ENCODE peak calls at places on chromosomes 7 and 10, in six cellular contexts. Y is naive thymus-derived CD4-positive, alpha-beta T cell; C is esophagus squamous epithelium; R is dorsolateral prefrontal cortex; P is HCT116; J is tibial nerve. U is an unnamed sample.

GRCh38 chr7:22480523-22481075 is 19.4 kb downstream of the STEAP1B start:
- DNase-seq in Y (no peak), C (no peak), R (no peak), P (no peak), J (no peak), U (no peak)

GRCh38 chr7:121032645-121033460 is 44.3 kb downstream of the CPED1 start:
- DNase-seq in Y (no peak), C (no peak), R (no peak), P (no peak), J (no peak), U (peak; percentile 47)

GRCh38 chr7:23299770-23300300 is 696 bp downstream of the MALSU1 start:
- DNase-seq in Y (no peak), C (no peak), R (no peak), P (no peak), J (no peak), U (no peak)

GRCh38 chr10:66586073-66586472 is 339.8 kb upstream of the LRRTM3 start:
- DNase-seq in Y (no peak), C (no peak), R (no peak), P (no peak), J (no peak), U (no peak)

GRCh38 chr10:68125770-68126169 is 16.5 kb downstream of the MYPN start:
- DNase-seq in Y (no peak), C (no peak), R (no peak), P (no peak), J (no peak), U (no peak)

GRCh38 chr10:13392701-13393100 is 44.6 kb upstream of the SEPHS1 start:
- DNase-seq in Y (no peak), C (no peak), R (no peak), P (no peak), J (no peak), U (no peak)

GRCh38 chr7:86643478-86644281 is at the start of gene GRM3:
- DNase-seq in Y (no peak), C (no peak), R (peak; percentile 91), P (no peak), J (no peak), U (no peak)

GRCh38 chr10:76408646-76409045 is 977.2 kb downstream of the LRMDA start:
- DNase-seq in Y (no peak), C (no peak), R (no peak), P (no peak), J (no peak), U (no peak)

GRCh38 chr7:157397751-157398691 is 61.2 kb downstream of the DNAJB6 start:
- DNase-seq in Y (no peak), C (no peak), R (no peak), P (no peak), J (no peak), U (no peak)

GRCh38 chr10:132691711-132692153 is 94.2 kb downstream of the NKX6-2 start:
- DNase-seq in Y (no peak), C (no peak), R (no peak), P (no peak), J (no peak), U (no peak)

DNA sequence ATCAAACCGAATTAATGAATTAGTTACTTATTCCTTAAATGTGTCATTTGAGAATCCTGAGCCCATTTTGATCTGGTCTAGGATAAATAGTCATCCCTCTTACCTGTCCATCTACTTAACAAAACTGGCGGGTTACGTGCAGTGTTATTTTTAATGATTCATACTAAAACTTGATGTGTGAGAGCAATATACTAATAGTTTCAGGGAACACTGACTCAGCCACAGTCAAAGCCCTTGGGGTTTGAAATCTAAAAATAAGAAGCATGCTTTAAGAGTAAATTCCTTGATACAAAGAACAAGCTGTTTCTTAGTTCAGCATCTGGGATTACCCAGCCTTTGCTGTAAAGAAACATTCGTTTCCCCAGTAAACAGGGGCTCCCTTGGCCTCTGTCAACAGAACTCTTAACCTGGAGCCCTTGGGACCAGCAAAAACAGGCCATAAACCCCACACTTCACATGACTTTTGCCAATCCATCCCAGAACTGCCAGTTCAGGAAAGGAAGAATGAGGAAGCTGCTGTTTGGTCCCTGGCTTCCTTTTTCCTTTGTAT is 370.6 kb upstream of the IGFBP3 start:
- DNase-seq in Y (no peak), C (no peak), R (no peak), P (no peak), J (no peak), U (no peak)
- H3K4me3 ChIP-seq in Y (no peak overlapping the region), C (no peak overlapping the region), R (no peak overlapping the region), P (no peak overlapping the region), J (no peak overlapping the region), U (no peak overlapping the region)

GRCh38 chr10:48273741-48274140 is 755 bp downstream of the FRMPD2 start:
- DNase-seq in Y (no peak), C (no peak), R (no peak), P (no peak), J (no peak), U (no peak)
- H3K4me3 ChIP-seq in Y (no peak overlapping the region), C (no peak overlapping the region), R (no peak overlapping the region), P (no peak overlapping the region), J (no peak overlapping the region), U (no peak overlapping the region)

GRCh38 chr7:25893436-25893835 is 258.6 kb upstream of the NFE2L3 start:
- DNase-seq in Y (no peak), C (no peak), R (no peak), P (no peak), J (no peak), U (no peak)
- H3K4me3 ChIP-seq in Y (peak overlapping the region; percentile 65), C (no peak overlapping the region), R (peak overlapping the region; percentile 58), P (no peak overlapping the region), J (no peak overlapping the region), U (peak overlapping the region; percentile 72)

GRCh38 chr10:80131499-80131901 is 1.0 kb upstream of the PLAC9 start:
- DNase-seq in Y (no peak), C (no peak), R (no peak), P (no peak), J (no peak), U (no peak)
- H3K4me3 ChIP-seq in Y (no peak overlapping the region), C (no peak overlapping the region), R (no peak overlapping the region), P (no peak overlapping the region), J (no peak overlapping the region), U (no peak overlapping the region)

GRCh38 chr7:137992042-137992737 is 9.7 kb downstream of the CREB3L2 start:
- DNase-seq in Y (no peak), C (no peak), R (no peak), P (no peak), J (no peak), U (no peak)
- H3K4me3 ChIP-seq in Y (no peak overlapping the region), C (no peak overlapping the region), R (no peak overlapping the region), P (no peak overlapping the region), J (no peak overlapping the region), U (no peak overlapping the region)

GRCh38 chr10:77518910-77519274 is 118.7 kb downstream of the KCNMA1 start:
- DNase-seq in Y (no peak), C (no peak), R (no peak), P (no peak), J (no peak), U (no peak)
- H3K4me3 ChIP-seq in Y (no peak overlapping the region), C (no peak overlapping the region), R (no peak overlapping the region), P (no peak overlapping the region), J (no peak overlapping the region), U (no peak overlapping the region)

DNA sequence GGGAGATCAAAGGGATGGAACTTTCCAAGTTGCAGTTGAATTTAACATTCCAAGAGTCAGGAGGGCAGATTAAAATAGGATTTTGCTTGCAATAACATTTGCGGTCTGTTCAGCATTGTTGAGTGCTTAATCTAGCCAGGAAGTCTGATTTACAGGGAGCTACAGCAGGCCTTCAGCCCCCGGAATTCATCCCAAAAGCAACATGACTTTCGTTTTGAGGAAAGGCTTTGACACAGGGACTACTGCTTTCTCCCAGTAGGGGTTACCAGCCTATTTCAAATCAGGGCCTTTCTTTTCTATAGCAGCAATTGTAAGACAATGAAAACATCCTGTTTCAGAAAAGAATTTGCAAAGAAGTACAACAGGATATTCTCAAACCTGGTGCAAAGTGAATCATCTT is 279.7 kb upstream of the PITRM1 start:
- DNase-seq in Y (no peak), C (no peak), R (no peak), P (no peak), J (no peak), U (no peak)
- H3K4me3 ChIP-seq in Y (no peak overlapping the region), C (no peak overlapping the region), R (no peak overlapping the region), P (no peak overlapping the region), J (no peak overlapping the region), U (no peak overlapping the region)

GRCh38 chr10:59499460-59499859 is 137.1 kb upstream of the FAM13C start:
- DNase-seq in Y (no peak), C (no peak), R (no peak), P (no peak), J (no peak), U (no peak)
- H3K4me3 ChIP-seq in Y (no peak overlapping the region), C (no peak overlapping the region), R (no peak overlapping the region), P (no peak overlapping the region), J (no peak overlapping the region), U (no peak overlapping the region)

DNA sequence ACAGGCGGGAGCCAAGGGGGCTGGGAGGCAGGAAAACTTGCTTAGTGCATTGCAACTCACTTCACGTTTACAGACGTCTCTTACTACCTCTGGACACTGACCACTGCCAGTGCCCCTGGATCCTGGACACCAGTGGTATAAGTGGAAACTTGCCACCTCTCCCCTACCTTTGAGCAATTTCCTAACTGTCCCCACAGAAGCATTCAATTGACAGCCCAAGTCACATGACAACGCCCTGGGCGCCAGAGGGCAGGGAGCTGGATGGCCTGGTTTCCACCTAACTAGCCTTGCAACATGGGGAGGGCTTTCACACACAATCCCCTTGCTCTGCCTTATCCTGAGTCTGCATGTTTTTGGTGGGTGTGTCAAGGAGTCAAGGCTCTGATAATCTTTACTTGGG is 113.8 kb downstream of the DYNC2I1 start:
- DNase-seq in Y (no peak), C (no peak), R (no peak), P (no peak), J (no peak), U (no peak)
- H3K4me3 ChIP-seq in Y (no peak overlapping the region), C (no peak overlapping the region), R (no peak overlapping the region), P (no peak overlapping the region), J (no peak overlapping the region), U (no peak overlapping the region)

GRCh38 chr7:97022451-97023306 is 2.0 kb downstream of the DLX5 start:
- DNase-seq in Y (no peak), C (no peak), R (no peak), P (no peak), J (no peak), U (no peak)

GRCh38 chr7:97025130-97025499 is 484 bp upstream of the DLX5 start:
- DNase-seq in Y (no peak), C (no peak), R (no peak), P (no peak), J (no peak), U (no peak)

GRCh38 chr7:97026705-97027426 is 2.2 kb upstream of the DLX5 start:
- DNase-seq in Y (no peak), C (no peak), R (no peak), P (no peak), J (no peak), U (no peak)

GRCh38 chr7:97025983-97026704 is 1.5 kb upstream of the DLX5 start:
- DNase-seq in Y (no peak), C (no peak), R (no peak), P (no peak), J (no peak), U (no peak)

GRCh38 chr7:97024209-97025129 is at the start of gene DLX5:
- DNase-seq in Y (no peak), C (no peak), R (peak; percentile 39), P (no peak), J (no peak), U (no peak)
- H3K4me3 ChIP-seq in Y (no peak within 1 kb of the TSS), C (peak within 1 kb of the TSS; percentile 48), R (peak within 1 kb of the TSS; percentile 64), P (no peak within 1 kb of the TSS), J (peak within 1 kb of the TSS; percentile 39), U (peak within 1 kb of the TSS; percentile 93)

U was measured in SK-N-MC.